ENCODE peak calls at places on chromosomes 11 and 22, in five cellular contexts. One of them, this sample, is unnamed.

GRCh38 chr11:67118059-67118766 is 850 bp upstream of the KDM2A start:
- DNase-seq in transverse colon: peak
- DNase-seq in PC-3: no peak
- DNase-seq in dorsolateral prefrontal cortex: no peak
- DNase-seq in lower lobe of right lung: peak
- DNase-seq in this sample: no peak

GRCh38 chr11:113293936-113294335 is 20.4 kb upstream of the TTC12 start:
- DNase-seq in dorsolateral prefrontal cortex: no peak
- DNase-seq in PC-3: peak
- DNase-seq in transverse colon: no peak
- DNase-seq in lower lobe of right lung: no peak
- DNase-seq in this sample: no peak

GRCh38 chr11:12560861-12561260 is 113.4 kb upstream of the TEAD1 start:
- DNase-seq in dorsolateral prefrontal cortex: no peak
- DNase-seq in PC-3: no peak
- DNase-seq in transverse colon: no peak
- DNase-seq in lower lobe of right lung: no peak
- DNase-seq in this sample: no peak

GRCh38 chr11:76669901-76670474 is 559 bp downstream of the LRRC32 start:
- DNase-seq in dorsolateral prefrontal cortex: no peak
- DNase-seq in PC-3: no peak
- DNase-seq in lower lobe of right lung: peak
- DNase-seq in transverse colon: no peak
- DNase-seq in this sample: no peak

GRCh38 chr11:103541186-103541795 is 432.1 kb downstream of the DYNC2H1 start:
- DNase-seq in transverse colon: no peak
- DNase-seq in PC-3: no peak
- DNase-seq in lower lobe of right lung: no peak
- DNase-seq in dorsolateral prefrontal cortex: no peak
- DNase-seq in this sample: no peak

GRCh38 chr11:62340269-62340901 is 3.1 kb downstream of the ASRGL1 start:
- DNase-seq in PC-3: peak
- DNase-seq in lower lobe of right lung: peak
- DNase-seq in transverse colon: peak
- DNase-seq in dorsolateral prefrontal cortex: peak
- DNase-seq in this sample: peak

GRCh38 chr11:68364581-68364980 is 52.2 kb downstream of the LRP5 start:
- DNase-seq in dorsolateral prefrontal cortex: no peak
- DNase-seq in transverse colon: no peak
- DNase-seq in lower lobe of right lung: no peak
- DNase-seq in PC-3: no peak
- DNase-seq in this sample: no peak

GRCh38 chr11:34224434-34224966 is 119.1 kb downstream of the NAT10 start:
- DNase-seq in dorsolateral prefrontal cortex: no peak
- DNase-seq in lower lobe of right lung: no peak
- DNase-seq in PC-3: no peak
- DNase-seq in transverse colon: no peak
- DNase-seq in this sample: no peak

GRCh38 chr11:45264839-45265515 is 21.2 kb downstream of the SYT13 start:
- DNase-seq in transverse colon: no peak
- DNase-seq in dorsolateral prefrontal cortex: no peak
- DNase-seq in PC-3: peak
- DNase-seq in lower lobe of right lung: no peak
- DNase-seq in this sample: no peak

GRCh38 chr11:58927393-58928081 is 11.8 kb upstream of the GLYATL1 start:
- DNase-seq in transverse colon: peak
- DNase-seq in lower lobe of right lung: no peak
- DNase-seq in dorsolateral prefrontal cortex: no peak
- DNase-seq in PC-3: peak
- DNase-seq in this sample: no peak

GRCh38 chr11:133163463-133164419 is 368.6 kb downstream of the OPCML start:
- DNase-seq in transverse colon: no peak
- DNase-seq in lower lobe of right lung: no peak
- DNase-seq in PC-3: peak
- DNase-seq in dorsolateral prefrontal cortex: no peak
- DNase-seq in this sample: no peak

GRCh38 chr22:44439356-44440223 is 58.4 kb downstream of the RTL6 start:
- DNase-seq in transverse colon: no peak
- DNase-seq in lower lobe of right lung: no peak
- DNase-seq in PC-3: no peak
- DNase-seq in dorsolateral prefrontal cortex: no peak
- DNase-seq in this sample: no peak

GRCh38 chr11:61148016-61148640 is 13.1 kb downstream of the VPS37C start:
- DNase-seq in transverse colon: no peak
- DNase-seq in PC-3: no peak
- DNase-seq in dorsolateral prefrontal cortex: no peak
- DNase-seq in lower lobe of right lung: peak
- DNase-seq in this sample: no peak

GRCh38 chr11:61144511-61145179 is 16.6 kb downstream of the VPS37C start:
- DNase-seq in dorsolateral prefrontal cortex: no peak
- DNase-seq in PC-3: no peak
- DNase-seq in lower lobe of right lung: peak
- DNase-seq in transverse colon: no peak
- DNase-seq in this sample: no peak

GRCh38 chr11:61145228-61146005 is 15.8 kb downstream of the VPS37C start:
- DNase-seq in transverse colon: no peak
- DNase-seq in lower lobe of right lung: peak
- DNase-seq in PC-3: no peak
- DNase-seq in dorsolateral prefrontal cortex: no peak
- DNase-seq in this sample: no peak

GRCh38 chr11:61146413-61146812 is 14.8 kb downstream of the VPS37C start:
- DNase-seq in PC-3: no peak
- DNase-seq in lower lobe of right lung: peak
- DNase-seq in dorsolateral prefrontal cortex: no peak
- DNase-seq in transverse colon: no peak
- DNase-seq in this sample: no peak

GRCh38 chr11:61147271-61147670 is 14.0 kb downstream of the VPS37C start:
- DNase-seq in lower lobe of right lung: peak
- DNase-seq in transverse colon: no peak
- DNase-seq in dorsolateral prefrontal cortex: no peak
- DNase-seq in PC-3: no peak
- DNase-seq in this sample: no peak
- H3K27ac ChIP-seq in lower lobe of right lung: no peak
- H3K27ac ChIP-seq in transverse colon: no peak
- H3K27ac ChIP-seq in dorsolateral prefrontal cortex: no peak
- H3K27ac ChIP-seq in PC-3: no peak
- H3K27ac ChIP-seq in this sample: no peak

DNA sequence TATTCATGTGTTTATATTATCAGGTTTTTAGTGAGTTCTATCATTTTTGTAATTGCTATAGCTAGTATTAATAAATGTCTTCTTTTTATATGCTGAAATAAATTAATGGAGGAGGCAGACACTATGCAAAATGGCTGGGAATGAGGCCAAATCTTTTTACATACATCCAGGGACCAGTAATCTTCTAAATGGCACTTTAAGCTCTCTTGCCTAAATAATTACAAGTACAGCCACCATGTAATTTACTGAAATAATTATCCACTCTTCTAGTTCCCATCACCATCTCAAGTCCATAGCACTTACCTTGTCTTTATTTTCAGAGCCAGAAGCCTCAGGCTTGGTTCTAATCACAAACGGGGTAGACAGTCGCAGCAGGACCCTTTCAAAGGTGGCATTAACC is 79.1 kb downstream of the GUCY1A2 start:
- DNase-seq in transverse colon: no peak
- DNase-seq in dorsolateral prefrontal cortex: no peak
- DNase-seq in lower lobe of right lung: no peak
- DNase-seq in PC-3: no peak
- DNase-seq in this sample: no peak
- H3K27ac ChIP-seq in transverse colon: no peak
- H3K27ac ChIP-seq in dorsolateral prefrontal cortex: no peak
- H3K27ac ChIP-seq in lower lobe of right lung: no peak
- H3K27ac ChIP-seq in PC-3: no peak
- H3K27ac ChIP-seq in this sample: no peak

GRCh38 chr11:65912840-65913239 is 6.0 kb downstream of the C11orf68 start:
- DNase-seq in transverse colon: no peak
- DNase-seq in dorsolateral prefrontal cortex: no peak
- DNase-seq in lower lobe of right lung: no peak
- DNase-seq in PC-3: peak
- DNase-seq in this sample: no peak
- H3K27ac ChIP-seq in transverse colon: no peak
- H3K27ac ChIP-seq in dorsolateral prefrontal cortex: no peak
- H3K27ac ChIP-seq in lower lobe of right lung: no peak
- H3K27ac ChIP-seq in PC-3: peak
- H3K27ac ChIP-seq in this sample: no peak

GRCh38 chr11:27141576-27141975 is 101.0 kb downstream of the BBOX1 start:
- DNase-seq in dorsolateral prefrontal cortex: no peak
- DNase-seq in PC-3: no peak
- DNase-seq in lower lobe of right lung: no peak
- DNase-seq in transverse colon: no peak
- DNase-seq in this sample: no peak

GRCh38 chr11:27139742-27140141 is 99.1 kb downstream of the BBOX1 start:
- DNase-seq in transverse colon: no peak
- DNase-seq in PC-3: no peak
- DNase-seq in lower lobe of right lung: no peak
- DNase-seq in dorsolateral prefrontal cortex: no peak
- DNase-seq in this sample: no peak
- H3K27ac ChIP-seq in transverse colon: no peak
- H3K27ac ChIP-seq in PC-3: no peak
- H3K27ac ChIP-seq in lower lobe of right lung: no peak
- H3K27ac ChIP-seq in dorsolateral prefrontal cortex: no peak
- H3K27ac ChIP-seq in this sample: no peak

GRCh38 chr22:35900483-35901168 is 128.0 kb downstream of the RBFOX2 start:
- DNase-seq in transverse colon: no peak
- DNase-seq in dorsolateral prefrontal cortex: no peak
- DNase-seq in PC-3: peak
- DNase-seq in lower lobe of right lung: no peak
- DNase-seq in this sample: no peak

GRCh38 chr22:35904332-35904692 is 124.3 kb downstream of the RBFOX2 start:
- DNase-seq in lower lobe of right lung: no peak
- DNase-seq in transverse colon: no peak
- DNase-seq in PC-3: no peak
- DNase-seq in dorsolateral prefrontal cortex: no peak
- DNase-seq in this sample: no peak

GRCh38 chr22:35903571-35904331 is 124.9 kb downstream of the RBFOX2 start:
- DNase-seq in PC-3: no peak
- DNase-seq in transverse colon: no peak
- DNase-seq in dorsolateral prefrontal cortex: no peak
- DNase-seq in lower lobe of right lung: no peak
- DNase-seq in this sample: no peak

GRCh38 chr22:35896306-35896705 is 132.3 kb downstream of the RBFOX2 start:
- DNase-seq in transverse colon: no peak
- DNase-seq in PC-3: no peak
- DNase-seq in dorsolateral prefrontal cortex: no peak
- DNase-seq in lower lobe of right lung: no peak
- DNase-seq in this sample: no peak

DNA sequence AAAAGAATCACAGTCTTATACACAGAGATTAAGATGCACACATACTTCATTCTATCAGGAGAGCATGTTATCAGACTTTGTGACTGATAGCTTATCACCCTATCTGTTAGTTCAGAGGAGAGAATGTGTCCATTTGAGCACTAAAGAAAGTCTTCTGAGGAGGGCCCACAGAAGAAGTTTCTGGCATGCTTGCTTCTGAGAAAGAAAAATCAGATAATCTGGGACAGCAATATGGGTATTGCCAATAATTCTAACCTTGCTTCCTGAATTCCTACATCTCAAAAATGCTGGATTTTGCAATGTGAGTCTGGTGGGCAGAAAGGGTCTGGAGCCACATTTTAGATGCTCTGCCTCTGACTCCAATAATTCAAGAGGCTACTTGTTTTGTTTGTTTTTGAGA is 128.9 kb downstream of the RBFOX2 start:
- DNase-seq in lower lobe of right lung: no peak
- DNase-seq in transverse colon: no peak
- DNase-seq in PC-3: no peak
- DNase-seq in dorsolateral prefrontal cortex: no peak
- DNase-seq in this sample: no peak
- H3K27ac ChIP-seq in lower lobe of right lung: no peak
- H3K27ac ChIP-seq in transverse colon: no peak
- H3K27ac ChIP-seq in PC-3: no peak
- H3K27ac ChIP-seq in dorsolateral prefrontal cortex: no peak
- H3K27ac ChIP-seq in this sample: no peak

GRCh38 chr22:47781024-47781423 is 1018.6 kb downstream of the TBC1D22A start:
- DNase-seq in dorsolateral prefrontal cortex: peak
- DNase-seq in lower lobe of right lung: no peak
- DNase-seq in PC-3: no peak
- DNase-seq in transverse colon: no peak
- DNase-seq in this sample: no peak
- H3K27ac ChIP-seq in dorsolateral prefrontal cortex: peak
- H3K27ac ChIP-seq in lower lobe of right lung: no peak
- H3K27ac ChIP-seq in PC-3: no peak
- H3K27ac ChIP-seq in transverse colon: no peak
- H3K27ac ChIP-seq in this sample: no peak

DNA sequence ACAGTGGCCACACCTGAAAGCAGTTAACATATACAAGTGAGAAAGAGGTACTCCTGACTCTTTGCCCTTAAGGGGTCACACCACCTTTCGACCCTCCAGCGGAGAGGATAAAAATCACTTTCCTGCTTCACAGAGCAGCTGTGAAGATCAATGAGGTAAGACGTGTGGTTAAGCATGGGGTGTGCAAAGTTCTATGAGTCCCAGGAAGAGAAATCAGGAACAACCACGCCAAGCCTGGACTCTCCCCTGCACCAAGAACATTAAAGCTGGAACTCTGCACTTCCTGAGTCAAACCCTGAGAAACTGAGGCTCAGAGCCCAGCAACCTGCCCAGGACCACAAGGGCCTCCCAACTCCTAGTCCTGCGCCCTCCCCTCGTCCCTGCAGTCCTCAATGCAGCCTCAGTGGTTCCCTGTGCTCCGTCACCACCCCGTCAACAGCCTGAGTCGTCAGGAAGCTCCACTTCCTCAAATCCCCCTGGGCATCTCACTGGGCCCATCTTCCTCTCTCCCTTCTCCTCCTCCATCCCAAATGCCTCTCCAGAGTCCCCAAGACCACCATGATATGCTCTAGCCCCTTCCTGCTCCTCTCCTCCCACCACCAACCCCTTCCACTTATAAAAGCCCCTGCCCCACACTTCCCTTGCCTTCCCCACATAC is 17.7 kb downstream of the TNKS1BP1 start:
- DNase-seq in lower lobe of right lung: no peak
- DNase-seq in transverse colon: no peak
- DNase-seq in PC-3: no peak
- DNase-seq in dorsolateral prefrontal cortex: no peak
- DNase-seq in this sample: no peak
- H3K27ac ChIP-seq in lower lobe of right lung: no peak
- H3K27ac ChIP-seq in transverse colon: no peak
- H3K27ac ChIP-seq in PC-3: peak
- H3K27ac ChIP-seq in dorsolateral prefrontal cortex: no peak
- H3K27ac ChIP-seq in this sample: no peak

This sample was measured in substantia nigra.